ENCODE peak calls at places on chromosomes 3 and 15, in four cellular contexts. One of them, this sample, is unnamed.

GRCh38 chr3:140186421-140186920 is 251.5 kb downstream of the CLSTN2 start:
- DNase-seq in stimulated activated CD4-positive, alpha-beta T cell treated with anti-CD3 and anti-CD28 coated beads, Interleukin-1b, Interleukin-23, amount 100 ng/mL, for 4 hours: no peak
- DNase-seq in AG08396: no peak
- DNase-seq in KG1: no peak
- DNase-seq in this sample: no peak

GRCh38 chr15:62404194-62404985 is 239.3 kb upstream of the C2CD4B start:
- DNase-seq in AG08396: no peak
- DNase-seq in stimulated activated CD4-positive, alpha-beta T cell treated with anti-CD3 and anti-CD28 coated beads, Interleukin-1b, Interleukin-23, amount 100 ng/mL, for 4 hours: no peak
- DNase-seq in KG1: no peak
- DNase-seq in this sample: no peak

GRCh38 chr3:51539291-51539891 is 872 bp downstream of the RAD54L2 start:
- DNase-seq in AG08396: peak; percentile 75
- DNase-seq in stimulated activated CD4-positive, alpha-beta T cell treated with anti-CD3 and anti-CD28 coated beads, Interleukin-1b, Interleukin-23, amount 100 ng/mL, for 4 hours: no peak
- DNase-seq in KG1: peak; percentile 26
- DNase-seq in this sample: no peak

GRCh38 chr15:32802296-32802936 is 84.6 kb downstream of the GREM1 start:
- DNase-seq in stimulated activated CD4-positive, alpha-beta T cell treated with anti-CD3 and anti-CD28 coated beads, Interleukin-1b, Interleukin-23, amount 100 ng/mL, for 4 hours: no peak
- DNase-seq in KG1: peak; percentile 67
- DNase-seq in AG08396: peak; percentile 39
- DNase-seq in this sample: no peak

GRCh38 chr15:63601026-63601726 is 4.0 kb downstream of the FBXL22 start:
- DNase-seq in stimulated activated CD4-positive, alpha-beta T cell treated with anti-CD3 and anti-CD28 coated beads, Interleukin-1b, Interleukin-23, amount 100 ng/mL, for 4 hours: peak; percentile 32
- DNase-seq in KG1: peak; percentile 55
- DNase-seq in AG08396: peak; percentile 65
- DNase-seq in this sample: peak; percentile 57

GRCh38 chr15:41218851-41219250 is 11.7 kb downstream of the EXD1 start:
- DNase-seq in KG1: no peak
- DNase-seq in AG08396: no peak
- DNase-seq in stimulated activated CD4-positive, alpha-beta T cell treated with anti-CD3 and anti-CD28 coated beads, Interleukin-1b, Interleukin-23, amount 100 ng/mL, for 4 hours: no peak
- DNase-seq in this sample: no peak

GRCh38 chr3:148079370-148079769 is 618.3 kb upstream of the AGTR1 start:
- DNase-seq in KG1: no peak
- DNase-seq in stimulated activated CD4-positive, alpha-beta T cell treated with anti-CD3 and anti-CD28 coated beads, Interleukin-1b, Interleukin-23, amount 100 ng/mL, for 4 hours: no peak
- DNase-seq in AG08396: peak; percentile 6
- DNase-seq in this sample: no peak

GRCh38 chr3:184786271-184787010 is 25.5 kb upstream of the VPS8 start:
- DNase-seq in KG1: peak; percentile 36
- DNase-seq in stimulated activated CD4-positive, alpha-beta T cell treated with anti-CD3 and anti-CD28 coated beads, Interleukin-1b, Interleukin-23, amount 100 ng/mL, for 4 hours: no peak
- DNase-seq in AG08396: peak; percentile 89
- DNase-seq in this sample: peak; percentile 76

GRCh38 chr3:193665370-193665989 is 72.5 kb downstream of the OPA1 start:
- DNase-seq in KG1: no peak
- DNase-seq in stimulated activated CD4-positive, alpha-beta T cell treated with anti-CD3 and anti-CD28 coated beads, Interleukin-1b, Interleukin-23, amount 100 ng/mL, for 4 hours: no peak
- DNase-seq in AG08396: no peak
- DNase-seq in this sample: no peak

GRCh38 chr15:75430259-75430658 is 21.2 kb downstream of the SIN3A start:
- DNase-seq in KG1: no peak
- DNase-seq in AG08396: no peak
- DNase-seq in stimulated activated CD4-positive, alpha-beta T cell treated with anti-CD3 and anti-CD28 coated beads, Interleukin-1b, Interleukin-23, amount 100 ng/mL, for 4 hours: no peak
- DNase-seq in this sample: no peak

GRCh38 chr3:49790626-49791411 is 4.5 kb upstream of the IP6K1 start:
- DNase-seq in stimulated activated CD4-positive, alpha-beta T cell treated with anti-CD3 and anti-CD28 coated beads, Interleukin-1b, Interleukin-23, amount 100 ng/mL, for 4 hours: no peak
- DNase-seq in AG08396: no peak
- DNase-seq in KG1: no peak
- DNase-seq in this sample: no peak

GRCh38 chr3:109927726-109928125 is 590.4 kb upstream of the DPPA4 start:
- DNase-seq in KG1: no peak
- DNase-seq in AG08396: no peak
- DNase-seq in stimulated activated CD4-positive, alpha-beta T cell treated with anti-CD3 and anti-CD28 coated beads, Interleukin-1b, Interleukin-23, amount 100 ng/mL, for 4 hours: no peak
- DNase-seq in this sample: no peak

GRCh38 chr3:98690876-98691275 is 72.3 kb upstream of the ST3GAL6 start:
- DNase-seq in AG08396: no peak
- DNase-seq in stimulated activated CD4-positive, alpha-beta T cell treated with anti-CD3 and anti-CD28 coated beads, Interleukin-1b, Interleukin-23, amount 100 ng/mL, for 4 hours: no peak
- DNase-seq in KG1: no peak
- DNase-seq in this sample: no peak

GRCh38 chr15:77421370-77421700 is 647 bp downstream of the HMG20A start:
- DNase-seq in AG08396: no peak
- DNase-seq in stimulated activated CD4-positive, alpha-beta T cell treated with anti-CD3 and anti-CD28 coated beads, Interleukin-1b, Interleukin-23, amount 100 ng/mL, for 4 hours: no peak
- DNase-seq in KG1: no peak
- DNase-seq in this sample: no peak

GRCh38 chr15:49620658-49621326 is at the start of the genes DTWD1 and FAM227B:
- DNase-seq in KG1: peak; percentile 91
- DNase-seq in stimulated activated CD4-positive, alpha-beta T cell treated with anti-CD3 and anti-CD28 coated beads, Interleukin-1b, Interleukin-23, amount 100 ng/mL, for 4 hours: peak; percentile 84
- DNase-seq in AG08396: peak; percentile 92
- DNase-seq in this sample: peak; percentile 98